ENCODE peak calls at places on chromosomes 2 and 18, in five cellular contexts. C, L, D, G and R are unnamed samples.

GRCh38 chr2:42100696-42101585 is 53.1 kb downstream of the PKDCC start:
- DNase-seq in C (no peak), L (peak; percentile 76), D (peak; percentile 64), G (no peak), R (no peak)

GRCh38 chr18:80200932-80201672 is 46.2 kb downstream of the PARD6G start:
- DNase-seq in C (no peak), L (no peak), D (no peak), G (no peak), R (no peak)

GRCh38 chr18:37156330-37156942 is 327.5 kb downstream of the KIAA1328 start:
- DNase-seq in C (no peak), L (peak; percentile 9), D (no peak), G (no peak), R (no peak)

GRCh38 chr2:238947243-238947760 is 99.4 kb downstream of the TWIST2 start:
- DNase-seq in C (no peak), L (no peak), D (no peak), G (no peak), R (peak; percentile 2)

GRCh38 chr2:147390475-147390874 is 454.4 kb upstream of the ACVR2A start:
- DNase-seq in C (no peak), L (no peak), D (no peak), G (no peak), R (no peak)

GRCh38 chr2:101763496-101764333 is 66.2 kb downstream of the MAP4K4 start:
- DNase-seq in C (no peak), L (no peak), D (no peak), G (no peak), R (no peak)

GRCh38 chr2:160920061-160920460 is 240.2 kb upstream of the TANK start:
- DNase-seq in C (no peak), L (no peak), D (no peak), G (no peak), R (no peak)

GRCh38 chr18:29418136-29418535 is 1241.2 kb upstream of the CDH2 start:
- DNase-seq in C (no peak), L (no peak), D (no peak), G (no peak), R (no peak)

GRCh38 chr18:28015671-28016070 is 161.3 kb downstream of the CDH2 start:
- DNase-seq in C (no peak), L (no peak), D (no peak), G (no peak), R (no peak)

GRCh38 chr2:11850082-11850481 is 103.7 kb downstream of the LPIN1 start:
- DNase-seq in C (no peak), L (no peak), D (no peak), G (no peak), R (peak; percentile 82)

GRCh38 chr18:34650121-34650545 is 60.0 kb upstream of the DTNA start:
- DNase-seq in C (no peak), L (no peak), D (peak; percentile 81), G (no peak), R (no peak)

GRCh38 chr18:34550902-34551301 is 159.2 kb upstream of the DTNA start:
- DNase-seq in C (no peak), L (no peak), D (no peak), G (no peak), R (no peak)

GRCh38 chr2:168087406-168087805 is 160.0 kb downstream of the STK39 start:
- DNase-seq in C (no peak), L (no peak), D (no peak), G (no peak), R (no peak)

GRCh38 chr2:5560981-5561380 is 131.2 kb upstream of the SOX11 start:
- DNase-seq in C (no peak), L (no peak), D (peak; percentile 92), G (no peak), R (no peak)

GRCh38 chr2:158716091-158716815 is 78.9 kb upstream of the DAPL1 start:
- DNase-seq in C (no peak), L (no peak), D (no peak), G (no peak), R (no peak)

DNA sequence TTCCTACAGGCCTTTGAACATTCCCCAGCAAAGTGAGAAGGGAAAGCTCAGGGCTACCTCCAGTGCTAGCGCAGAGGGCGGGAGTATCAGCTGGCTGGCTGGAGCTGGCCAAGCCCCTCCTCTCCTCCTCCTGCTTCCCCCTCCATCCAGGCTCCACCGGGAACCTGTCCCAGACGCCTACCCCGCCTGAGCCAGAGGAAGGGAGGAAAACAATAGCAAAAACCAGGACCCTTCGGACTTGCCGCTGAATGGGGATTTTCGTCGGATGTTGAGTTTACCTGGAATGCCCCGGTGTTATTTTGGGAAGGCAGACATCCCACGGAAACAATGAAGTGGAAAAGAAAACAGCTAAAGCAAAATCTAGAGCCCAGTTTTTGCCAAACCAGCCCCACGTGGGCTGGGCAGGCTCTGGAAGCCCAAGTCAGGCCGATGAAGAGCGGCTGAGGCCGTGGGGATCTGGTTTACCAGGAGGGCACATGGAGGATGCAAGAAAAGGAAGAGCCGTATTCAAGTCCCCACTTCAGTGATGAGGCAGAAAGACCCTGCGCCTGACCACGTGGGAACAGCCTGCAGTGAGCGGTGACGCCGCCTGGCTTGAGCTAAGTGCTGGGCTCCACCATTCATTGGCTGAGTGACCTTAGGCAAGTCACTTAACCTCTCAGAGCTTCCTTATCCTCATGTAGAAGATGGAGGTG is 100.4 kb upstream of the LCLAT1 start:
- DNase-seq in C (peak; percentile 41), L (peak; percentile 26), D (peak; percentile 93), G (no peak), R (no peak)
- H3K27ac ChIP-seq in C (peak overlapping the region; percentile 75), L (no peak overlapping the region), D (peak overlapping the region; percentile 99), G (no peak overlapping the region), R (no peak overlapping the region)

GRCh38 chr2:181112916-181113315 is 132.5 kb downstream of the UBE2E3 start:
- DNase-seq in C (no peak), L (no peak), D (no peak), G (no peak), R (no peak)
- H3K27ac ChIP-seq in C (no peak overlapping the region), L (no peak overlapping the region), D (no peak overlapping the region), G (no peak overlapping the region), R (no peak overlapping the region)

GRCh38 chr18:49612515-49613033 is 50.7 kb downstream of the LIPG start:
- DNase-seq in C (no peak), L (no peak), D (peak; percentile 66), G (no peak), R (no peak)

GRCh38 chr18:49608892-49609291 is 47.0 kb downstream of the LIPG start:
- DNase-seq in C (no peak), L (no peak), D (no peak), G (no peak), R (no peak)

GRCh38 chr18:49611316-49611715 is 49.5 kb downstream of the LIPG start:
- DNase-seq in C (no peak), L (no peak), D (no peak), G (no peak), R (no peak)

GRCh38 chr18:49608366-49608747 is 46.5 kb downstream of the LIPG start:
- DNase-seq in C (no peak), L (no peak), D (peak; percentile 37), G (no peak), R (no peak)

DNA sequence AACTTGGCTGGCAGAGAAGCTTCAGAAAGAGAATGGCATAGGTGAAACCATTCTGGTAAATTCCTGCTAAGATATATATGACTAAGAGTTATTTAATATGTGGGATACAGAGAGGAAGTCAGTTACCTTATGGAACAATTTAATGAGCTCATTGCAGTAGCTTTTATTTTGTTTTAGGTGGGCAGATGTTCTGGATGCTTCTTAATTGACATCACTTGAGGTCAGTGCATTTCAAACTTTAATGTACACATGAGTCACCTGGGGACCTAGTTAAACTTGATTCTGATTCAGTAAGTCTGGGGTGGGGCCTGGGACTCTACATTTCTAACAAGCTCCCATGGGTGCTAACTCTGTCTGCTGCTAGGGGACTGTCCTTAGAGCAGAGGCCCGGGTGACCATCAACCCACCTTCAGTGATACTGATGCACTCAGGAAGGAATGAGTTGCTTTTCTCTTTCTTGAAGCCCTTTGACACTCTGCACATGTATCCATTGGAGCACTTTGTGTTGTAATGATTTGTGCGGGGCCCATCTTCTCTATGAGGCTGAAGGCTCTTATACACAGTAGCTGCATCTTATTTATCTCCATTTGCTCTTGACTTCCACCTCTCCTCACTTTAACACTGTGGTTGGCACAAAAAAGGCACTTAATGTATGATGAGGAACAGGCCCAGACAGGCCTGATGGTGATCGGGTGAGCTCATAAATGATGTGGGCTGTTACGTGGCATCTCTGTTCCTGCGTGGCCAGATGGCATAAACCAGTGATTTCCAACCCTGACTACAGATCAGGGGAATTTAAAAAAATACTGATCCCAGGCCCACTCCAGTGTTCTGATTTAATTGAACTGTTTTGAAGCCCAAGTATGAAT is 47.8 kb downstream of the LIPG start:
- DNase-seq in C (no peak), L (no peak), D (no peak), G (no peak), R (no peak)
- H3K27ac ChIP-seq in C (no peak overlapping the region), L (no peak overlapping the region), D (no peak overlapping the region), G (no peak overlapping the region), R (no peak overlapping the region)

GRCh38 chr2:59655809-59656208 is 897.6 kb downstream of the BCL11A start:
- DNase-seq in C (no peak), L (no peak), D (no peak), G (no peak), R (no peak)
- H3K27ac ChIP-seq in C (no peak overlapping the region), L (no peak overlapping the region), D (no peak overlapping the region), G (no peak overlapping the region), R (no peak overlapping the region)

DNA sequence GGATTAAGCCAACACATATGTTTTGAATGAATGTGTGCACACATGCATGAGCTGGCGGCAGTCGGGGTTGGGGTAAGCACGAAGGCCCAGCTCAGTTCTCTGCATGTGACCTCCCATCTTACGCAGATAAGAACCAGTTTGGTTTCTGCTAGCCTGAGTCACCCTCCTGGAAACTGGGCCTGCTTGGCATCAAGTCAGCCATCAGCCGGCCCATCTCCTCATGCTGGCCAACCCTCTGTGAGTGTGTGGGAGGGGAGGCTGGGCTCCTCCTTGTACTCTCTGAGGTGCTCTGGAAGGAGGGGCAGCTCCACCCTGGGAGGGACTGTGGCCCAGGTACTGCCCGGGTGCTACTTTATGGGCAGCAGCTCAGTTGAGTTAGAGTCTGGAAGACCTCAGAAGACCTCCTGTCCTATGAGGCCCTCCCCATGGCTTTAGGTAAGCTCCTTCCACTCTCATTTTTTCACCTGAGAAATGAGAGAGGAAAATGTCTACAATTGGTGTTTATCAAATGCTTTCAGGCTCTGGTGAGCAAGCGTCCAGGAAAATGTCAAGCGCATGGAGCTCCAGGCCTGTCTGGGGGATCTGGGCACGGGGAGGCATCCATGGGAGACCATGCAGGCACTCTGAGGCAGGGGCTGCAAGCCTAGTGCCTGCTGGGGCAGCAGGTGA is 9.7 kb upstream of the IL1RN start:
- DNase-seq in C (no peak), L (peak; percentile 68), D (peak; percentile 96), G (no peak), R (no peak)
- H3K27ac ChIP-seq in C (no peak overlapping the region), L (peak overlapping the region; percentile 42), D (peak overlapping the region; percentile 66), G (no peak overlapping the region), R (no peak overlapping the region)

DNA sequence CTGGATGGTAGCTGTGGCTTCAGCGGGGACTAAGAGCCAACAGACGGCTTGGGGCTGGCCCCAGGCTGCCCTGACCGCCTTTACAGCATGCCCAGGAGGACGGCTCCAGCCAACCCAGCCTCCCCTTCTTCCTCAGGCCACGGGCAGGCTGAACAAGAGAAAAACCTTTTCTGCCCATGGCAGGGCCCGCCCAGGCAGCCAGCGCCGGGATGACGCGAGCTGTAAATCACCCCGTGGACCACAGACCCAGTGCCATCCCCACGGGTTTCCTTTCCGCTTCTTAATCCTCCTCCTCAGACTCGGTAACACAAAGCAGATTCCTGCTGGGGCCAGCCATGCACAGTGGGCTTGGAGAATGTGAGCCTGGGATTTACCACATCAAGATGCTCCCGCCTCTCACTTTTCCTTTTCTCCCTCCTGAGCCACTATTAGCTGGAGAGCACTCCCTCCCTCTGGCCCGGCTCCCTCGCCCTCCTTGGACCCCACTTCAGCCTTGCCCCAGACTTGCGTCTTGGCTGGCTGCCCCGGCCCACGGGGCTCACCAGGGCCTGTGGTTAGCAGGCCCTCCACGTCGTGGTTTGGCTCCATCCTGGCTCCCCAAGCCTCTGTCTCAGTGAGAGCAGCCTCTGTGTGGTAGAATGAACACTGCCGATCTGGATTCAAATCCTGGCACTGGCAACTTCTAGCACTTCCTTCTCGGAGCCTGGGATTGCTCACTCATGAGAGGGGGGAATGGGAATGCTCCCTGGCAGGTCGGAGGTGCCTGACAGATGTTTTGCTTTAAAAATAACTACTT is 31.4 kb downstream of the ATOH8 start:
- DNase-seq in C (no peak), L (peak; percentile 72), D (peak; percentile 84), G (no peak), R (no peak)
- H3K27ac ChIP-seq in C (peak overlapping the region; percentile 82), L (peak overlapping the region; percentile 87), D (peak overlapping the region; percentile 73), G (peak overlapping the region; percentile 36), R (no peak overlapping the region)